ENCODE peak calls at places on chromosome 15, in four cellular contexts. D is H1, S is GM12878, X is HepG2. W is an unnamed sample. For H3K27me3, the result is how much of the 10 kb centered on the place peaks cover.

GRCh38 chr15:92343869-92344643 is 49.6 kb upstream of the ST8SIA2 start:
- DNase-seq in D (peak), S (no peak), X (no peak), W (peak)

GRCh38 chr15:81751321-81751720 is 294.5 kb downstream of the MEX3B start:
- DNase-seq in D (no peak), S (no peak), X (no peak), W (no peak)

GRCh38 chr15:67824900-67825879 is at the start of gene SKOR1:
- DNase-seq in D (peak), S (no peak), X (no peak), W (no peak)

GRCh38 chr15:34701536-34701935 is 53.3 kb downstream of the GJD2 start:
- DNase-seq in D (no peak), S (no peak), X (no peak), W (no peak)

GRCh38 chr15:66937588-66937987 is 127.8 kb upstream of the SMAD3 start:
- DNase-seq in D (no peak), S (no peak), X (no peak), W (no peak)

GRCh38 chr15:83904107-83904720 is 250.3 kb downstream of the ADAMTSL3 start:
- DNase-seq in D (no peak), S (no peak), X (no peak), W (no peak)

GRCh38 chr15:63210151-63211051 is 21.0 kb downstream of the RAB8B start:
- DNase-seq in D (no peak), S (no peak), X (peak), W (no peak)

GRCh38 chr15:58923696-58924300 is 9.7 kb downstream of the SLTM start:
- DNase-seq in D (no peak), S (no peak), X (no peak), W (no peak)

GRCh38 chr15:31584195-31584594 is 257.6 kb downstream of the KLF13 start:
- DNase-seq in D (no peak), S (no peak), X (no peak), W (no peak)

GRCh38 chr15:56366211-56366610 is 985 bp downstream of the TEX9 start:
- DNase-seq in D (no peak), S (no peak), X (no peak), W (no peak)

GRCh38 chr15:92159906-92160841 is 233.5 kb upstream of the ST8SIA2 start:
- DNase-seq in D (no peak), S (no peak), X (no peak), W (no peak)

GRCh38 chr15:74958320-74958907 is 1.8 kb upstream of the RPP25 start:
- DNase-seq in D (peak), S (no peak), X (peak), W (peak)
- TF ChIP-seq SUZ12 in D (no peak), S (peak), X (no peak), W (no peak)

DNA sequence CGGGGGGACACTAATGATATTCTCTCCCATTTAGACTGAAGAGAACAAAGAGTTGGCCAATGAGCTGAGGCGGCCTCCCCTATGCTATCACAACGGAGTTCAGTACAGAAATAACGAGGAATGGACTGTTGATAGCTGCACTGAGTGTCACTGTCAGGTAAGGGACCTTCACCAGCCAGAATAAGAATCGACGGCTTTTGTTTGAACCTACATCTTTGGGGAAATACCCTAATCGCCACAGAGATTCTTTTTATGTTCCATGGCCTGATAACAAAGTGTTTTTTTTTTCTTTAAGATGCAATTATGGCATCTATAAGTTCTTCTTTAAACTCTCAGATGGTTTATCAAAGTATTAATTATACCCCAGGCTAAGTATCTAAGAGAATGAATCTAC is 3.4 kb downstream of the THBS1 start:
- DNase-seq in D (no peak), S (no peak), X (no peak), W (no peak)
- H3K27me3 ChIP-seq in D (under half), S (under half), X (under half), W (under half)

GRCh38 chr15:70061696-70062270 is 35.9 kb downstream of the TLE3 start:
- DNase-seq in D (no peak), S (no peak), X (no peak), W (no peak)
- H3K4me3 ChIP-seq in D (no peak), S (no peak), X (no peak), W (no peak)

DNA sequence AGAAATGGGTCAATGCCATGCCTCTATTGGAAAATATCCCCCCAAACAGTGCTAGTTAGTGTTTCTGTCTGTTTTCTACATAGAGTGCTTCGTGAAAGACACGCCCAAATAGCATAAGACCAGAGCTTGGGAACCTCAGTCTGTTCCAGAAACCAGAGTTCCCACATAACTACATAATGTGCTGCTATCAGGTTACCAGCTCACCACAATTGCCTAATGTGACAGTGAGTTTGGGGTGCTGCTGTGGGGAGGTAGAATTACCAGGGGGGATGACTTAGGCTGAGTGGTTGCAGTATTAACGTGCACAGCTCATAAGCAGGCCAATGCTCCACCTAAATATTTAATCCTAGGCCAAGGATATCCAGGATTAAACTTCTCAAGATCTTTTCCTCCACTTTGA is 39.2 kb downstream of the DUT start:
- DNase-seq in D (no peak), S (no peak), X (no peak), W (no peak)
- TF ChIP-seq SUZ12 in D (no peak), S (no peak), X (no peak), W (no peak)

DNA sequence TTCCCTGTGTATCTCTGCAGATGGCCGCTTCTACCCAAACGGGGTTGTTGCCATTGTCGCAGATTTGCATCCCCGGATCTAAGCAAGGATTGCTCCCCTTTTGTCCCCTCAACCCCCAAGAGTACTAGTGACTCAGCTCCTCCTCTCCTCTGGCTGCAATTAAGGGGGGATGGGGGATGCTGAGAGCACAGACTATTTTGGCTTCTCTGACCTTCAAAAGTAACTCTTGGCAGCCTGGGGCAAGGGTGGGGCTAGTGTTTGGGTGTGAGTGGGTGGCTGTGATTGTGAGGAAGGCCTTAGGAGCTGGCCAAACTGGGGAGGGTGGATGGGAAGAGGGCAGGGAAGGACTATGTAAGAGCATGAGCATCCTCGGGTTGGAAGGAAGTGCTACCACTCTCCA is 1.2 kb upstream of the MAP1A start:
- DNase-seq in D (no peak), S (no peak), X (no peak), W (no peak)
- H3K27me3 ChIP-seq in D (under half), S (under half), X (half or more), W (under half)

GRCh38 chr15:78828930-78829329 is 17.7 kb upstream of the ADAMTS7 start:
- DNase-seq in D (no peak), S (no peak), X (no peak), W (no peak)

GRCh38 chr15:78836333-78836732 is 25.1 kb upstream of the ADAMTS7 start:
- DNase-seq in D (no peak), S (no peak), X (no peak), W (no peak)

GRCh38 chr15:78830514-78831228 is 19.4 kb upstream of the ADAMTS7 start:
- DNase-seq in D (peak), S (no peak), X (no peak), W (no peak)

GRCh38 chr15:78837131-78837530 is 25.9 kb upstream of the ADAMTS7 start:
- DNase-seq in D (no peak), S (no peak), X (no peak), W (no peak)

GRCh38 chr15:78831229-78832207 is 20.3 kb upstream of the ADAMTS7 start:
- DNase-seq in D (peak), S (no peak), X (no peak), W (no peak)
- H3K4me3 ChIP-seq in D (no peak), S (no peak), X (no peak), W (no peak)

GRCh38 chr15:71013446-71013845 is 101.8 kb upstream of the THSD4 start:
- DNase-seq in D (no peak), S (no peak), X (no peak), W (no peak)

GRCh38 chr15:71010997-71011396 is 104.3 kb upstream of the THSD4 start:
- DNase-seq in D (no peak), S (no peak), X (no peak), W (no peak)

GRCh38 chr15:71010439-71010838 is 104.8 kb upstream of the THSD4 start:
- DNase-seq in D (no peak), S (no peak), X (no peak), W (no peak)

GRCh38 chr15:71008250-71008870 is 106.9 kb upstream of the THSD4 start:
- DNase-seq in D (no peak), S (no peak), X (no peak), W (no peak)

GRCh38 chr15:71011503-71012155 is 103.6 kb upstream of the THSD4 start:
- DNase-seq in D (no peak), S (no peak), X (peak), W (peak)
- TF ChIP-seq SUZ12 in D (no peak), S (no peak), X (no peak), W (no peak)

W was measured in NT2/D1.